ENCODE peak calls at places on chromosomes 6 and 20, in six cellular contexts. P, Y, M, O, I and Q are unnamed samples.

GRCh38 chr6:129102741-129103140 is 219.8 kb downstream of the LAMA2 start:
- DNase-seq in Y (no peak), P (no peak), M (no peak), O (no peak), I (peak; percentile 84), Q (no peak)

GRCh38 chr6:134577998-134578397 is 260.1 kb upstream of the SGK1 start:
- DNase-seq in Y (no peak), I (peak; percentile 11), P (no peak), O (no peak), M (no peak), Q (no peak)

GRCh38 chr6:20117474-20117873 is 94.8 kb downstream of the MBOAT1 start:
- DNase-seq in P (peak; percentile 6), M (no peak), I (no peak), Y (no peak), O (no peak), Q (no peak)

GRCh38 chr6:133985970-133986369 is 32.9 kb downstream of the TBPL1 start:
- DNase-seq in O (no peak), I (no peak), P (no peak), Y (no peak), M (no peak), Q (no peak)

GRCh38 chr20:3248167-3248992 is 9.4 kb upstream of the SLC4A11 start:
- DNase-seq in P (peak; percentile 21), I (peak; percentile 39), O (no peak), M (peak; percentile 48), Y (no peak), Q (no peak)

GRCh38 chr6:110878751-110879539 is 4.4 kb downstream of the AMD1 start:
- DNase-seq in M (peak; percentile 42), I (peak; percentile 60), Y (no peak), P (peak; percentile 55), O (no peak), Q (no peak)

GRCh38 chr6:159443521-159443920 is 249.5 kb downstream of the SOD2 start:
- DNase-seq in M (no peak), I (no peak), P (no peak), Y (no peak), O (no peak), Q (no peak)

GRCh38 chr6:166417285-166417691 is 34.5 kb upstream of the MPC1 start:
- DNase-seq in P (peak; percentile 64), Y (peak; percentile 85), M (no peak), O (no peak), I (no peak), Q (no peak)

GRCh38 chr20:3763691-3764601 is 3.6 kb downstream of the ADISSP start:
- DNase-seq in P (no peak), M (no peak), O (no peak), Y (no peak), I (no peak), Q (no peak)

GRCh38 chr20:52230406-52230805 is 38.8 kb upstream of the ZFP64 start:
- DNase-seq in Y (no peak), I (peak; percentile 32), P (peak; percentile 2), M (peak; percentile 22), O (peak; percentile 3), Q (no peak)

GRCh38 chr6:162125659-162126058 is 601.9 kb downstream of the PRKN start:
- DNase-seq in I (no peak), M (no peak), O (no peak), P (no peak), Y (no peak), Q (no peak)

GRCh38 chr6:146472918-146473317 is 70.7 kb upstream of the RAB32 start:
- DNase-seq in M (no peak), P (no peak), O (no peak), Y (no peak), I (no peak), Q (no peak)

GRCh38 chr6:148534871-148535270 is 192.2 kb downstream of the SASH1 start:
- DNase-seq in O (no peak), M (no peak), Y (no peak), I (no peak), P (no peak), Q (no peak)

GRCh38 chr20:32482251-32483220 is 102.6 kb downstream of the NOL4L start:
- DNase-seq in O (no peak), P (no peak), I (peak; percentile 42), Y (peak; percentile 64), M (peak; percentile 69), Q (no peak)

GRCh38 chr20:13990465-13990864 is at the start of gene SEL1L2:
- DNase-seq in M (peak; percentile 27), O (no peak), P (no peak), I (no peak), Y (no peak), Q (no peak)

GRCh38 chr6:137136065-137136464 is 37.4 kb downstream of the IL22RA2 start:
- DNase-seq in P (no peak), O (no peak), I (no peak), M (no peak), Y (no peak), Q (no peak)
- TF ChIP-seq CTCF in P (no peak), O (no peak), I (no peak), M (no peak), Y (no peak), Q (peak; percentile 34)

DNA sequence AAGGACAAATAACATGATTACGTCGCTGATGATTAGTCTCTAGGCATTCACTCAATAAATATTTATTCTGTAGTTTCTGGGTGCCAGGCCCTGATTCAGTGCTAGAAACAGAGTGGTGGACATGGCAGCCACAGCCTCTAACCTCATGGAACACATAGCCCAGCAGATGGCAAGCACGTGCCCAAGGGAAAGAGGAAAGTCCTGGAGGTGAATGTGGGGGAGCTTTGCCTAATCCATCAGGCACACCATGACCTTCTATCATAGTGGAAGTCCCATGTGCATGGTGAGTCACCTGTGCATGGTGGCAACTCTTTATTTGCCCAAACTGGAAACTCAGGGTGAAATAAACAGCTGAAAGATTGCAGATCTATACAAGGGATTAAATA is 143.0 kb upstream of the TNFAIP3 start:
- DNase-seq in Y (no peak), M (no peak), P (no peak), O (no peak), I (no peak), Q (no peak)
- TF ChIP-seq CTCF in Y (no peak), M (no peak), P (no peak), O (no peak), I (no peak), Q (no peak)

GRCh38 chr6:136791296-136792065 is 796 bp downstream of the MAP3K5 start:
- DNase-seq in Y (peak; percentile 72), M (peak; percentile 21), P (peak; percentile 93), O (peak; percentile 93), I (peak; percentile 77), Q (no peak)

GRCh38 chr6:136793348-136793747 is 1.1 kb upstream of the MAP3K5 start:
- DNase-seq in P (peak; percentile 77), I (no peak), M (no peak), O (no peak), Y (no peak), Q (no peak)

GRCh38 chr6:136790411-136791295 is 1.6 kb downstream of the MAP3K5 start:
- DNase-seq in M (no peak), P (no peak), I (peak; percentile 55), Y (no peak), O (no peak), Q (no peak)

GRCh38 chr6:136792945-136793289 is 640 bp upstream of the MAP3K5 start:
- DNase-seq in O (peak; percentile 99), I (peak; percentile 92), M (peak; percentile 83), Y (peak; percentile 98), P (peak; percentile 95), Q (peak; percentile 95)

DNA sequence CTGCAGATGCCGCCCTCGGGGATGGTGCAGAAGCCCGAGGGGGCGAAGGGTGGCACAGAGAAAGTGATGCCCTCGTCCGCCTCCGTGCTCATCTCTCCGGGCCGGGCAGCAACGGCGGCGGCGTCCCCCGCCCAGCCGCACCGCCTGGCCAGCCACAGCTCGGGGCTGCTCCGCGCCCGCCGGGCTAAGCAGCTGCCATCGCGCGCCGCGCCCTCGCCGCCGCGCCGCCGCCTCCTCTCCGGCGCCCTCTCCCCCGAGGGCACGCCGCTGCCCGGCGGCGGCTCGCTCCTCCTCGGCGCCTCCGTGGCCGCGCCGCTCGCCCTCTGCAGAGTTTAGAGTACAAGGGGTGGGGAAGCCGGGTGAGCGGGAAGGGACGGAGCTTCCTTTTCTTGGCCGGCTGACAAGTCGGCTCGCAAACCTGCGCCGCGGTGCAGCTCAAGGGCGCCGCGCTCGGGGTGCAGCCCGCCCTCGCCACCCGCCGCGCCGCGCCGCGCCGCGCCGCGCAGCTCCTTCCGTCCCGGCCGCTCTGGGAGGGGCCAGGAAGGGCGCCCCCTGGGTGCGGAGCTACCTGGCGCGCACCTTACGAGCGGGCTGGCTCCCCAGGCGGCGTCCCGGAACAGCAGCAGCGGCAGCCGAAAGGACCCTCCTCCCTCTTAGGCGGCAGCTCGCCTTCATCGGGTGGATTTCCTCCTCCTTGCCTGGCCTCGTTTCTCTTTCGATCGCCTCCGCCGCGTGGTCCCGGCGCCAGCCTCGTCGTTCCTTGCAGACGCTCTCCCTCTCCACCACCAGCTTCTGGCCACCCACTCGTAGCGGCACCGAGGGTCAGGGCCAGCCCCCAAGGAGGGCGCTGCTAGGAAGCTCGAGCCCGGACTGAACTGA is at the start of gene MAP3K5:
- DNase-seq in M (peak; percentile 79), Y (peak; percentile 96), I (peak; percentile 86), O (peak; percentile 96), P (peak; percentile 96), Q (no peak)
- TF ChIP-seq CTCF in M (no peak), Y (peak; percentile 41), I (peak; percentile 28), O (no peak), P (peak; percentile 74), Q (no peak)

DNA sequence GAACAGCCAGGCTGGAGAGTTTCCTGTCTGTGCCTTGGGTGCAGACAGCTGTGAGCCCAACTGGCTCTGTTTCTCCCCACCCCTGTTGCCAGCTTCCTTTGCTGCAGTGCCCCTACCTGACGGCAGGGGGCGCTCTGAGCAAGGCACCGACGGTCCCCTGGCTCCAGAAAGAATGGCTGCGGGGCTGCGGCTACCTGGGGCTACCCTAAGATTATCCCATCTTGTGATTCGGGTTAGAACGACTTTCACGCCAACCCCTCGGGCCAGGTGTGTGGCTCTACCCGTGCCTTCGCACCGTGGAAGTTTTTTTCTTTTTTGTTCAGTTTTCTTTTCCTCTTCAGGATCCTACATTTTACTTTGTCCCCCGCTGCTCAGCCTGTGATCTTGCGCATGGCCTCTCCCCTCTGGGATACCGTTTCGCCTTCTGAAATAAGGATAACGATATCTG is 33.4 kb upstream of the AAR2 start:
- DNase-seq in I (peak; percentile 40), P (peak; percentile 65), O (peak; percentile 93), M (peak; percentile 86), Y (peak; percentile 86), Q (peak; percentile 91)
- TF ChIP-seq CTCF in I (peak; percentile 98), P (peak; percentile 99), O (no peak), M (peak; percentile 98), Y (peak; percentile 97), Q (peak; percentile 97)

GRCh38 chr6:64281167-64281566 is 645.6 kb downstream of the PHF3 start:
- DNase-seq in O (no peak), Y (no peak), I (no peak), P (no peak), M (no peak), Q (no peak)

DNA sequence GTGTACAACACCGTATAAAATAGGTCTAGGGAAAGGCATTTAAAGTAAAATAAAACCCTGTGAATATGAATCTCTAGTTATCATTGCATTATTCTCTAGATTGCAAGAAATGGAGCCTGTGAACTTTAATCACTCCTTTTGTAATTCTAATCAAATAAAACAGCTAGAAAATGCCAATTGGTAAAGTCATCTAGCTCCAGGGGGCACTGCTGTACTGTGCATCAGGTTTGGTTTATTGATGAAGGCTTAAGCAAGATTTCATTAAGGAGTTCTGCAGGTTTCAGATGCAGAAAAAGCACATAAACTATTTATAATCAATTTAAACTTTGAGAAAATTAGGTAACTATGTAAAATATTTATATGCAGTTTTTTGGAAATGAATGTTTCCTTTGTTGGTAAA is 645.0 kb downstream of the PHF3 start:
- DNase-seq in M (peak; percentile 25), P (peak; percentile 29), Y (no peak), I (peak; percentile 52), O (no peak), Q (no peak)
- TF ChIP-seq CTCF in M (peak; percentile 41), P (peak; percentile 37), Y (no peak), I (peak; percentile 53), O (no peak), Q (peak; percentile 53)